ENCODE peak calls at places on chromosomes 6 and 20, in five cellular contexts. O, H, F, V and P are unnamed samples.

GRCh38 chr6:137999815-138000214 is 107.4 kb downstream of the PERP start:
- DNase-seq in O (no peak), H (no peak), F (no peak), V (no peak), P (no peak)

GRCh38 chr6:128319946-128320345 is 200.5 kb downstream of the PTPRK start:
- DNase-seq in O (no peak), H (no peak), F (no peak), V (no peak), P (no peak)

GRCh38 chr6:150345786-150346185 is 23.0 kb upstream of the IYD start:
- DNase-seq in O (no peak), H (no peak), F (no peak), V (no peak), P (no peak)

GRCh38 chr6:148538251-148539190 is 195.9 kb downstream of the SASH1 start:
- DNase-seq in O (no peak), H (no peak), F (no peak), V (no peak), P (no peak)

GRCh38 chr6:135162678-135163439 is 18.2 kb upstream of the MYB start:
- DNase-seq in O (peak; percentile 77), H (peak; percentile 86), F (no peak), V (peak; percentile 23), P (peak; percentile 89)

GRCh38 chr6:45577836-45578504 is 200.2 kb upstream of the SUPT3H start:
- DNase-seq in O (no peak), H (no peak), F (no peak), V (no peak), P (no peak)

GRCh38 chr20:23289249-23289648 is 61.3 kb upstream of the NXT1 start:
- DNase-seq in O (no peak), H (no peak), F (no peak), V (no peak), P (no peak)

GRCh38 chr6:132877003-132877402 is 62.6 kb downstream of the RPS12 start:
- DNase-seq in O (no peak), H (no peak), F (no peak), V (no peak), P (no peak)

GRCh38 chr6:151060096-151060741 is 179.5 kb upstream of the AKAP12 start:
- DNase-seq in O (no peak), H (no peak), F (no peak), V (peak; percentile 91), P (no peak)

GRCh38 chr6:85250586-85251216 is 199.2 kb upstream of the NT5E start:
- DNase-seq in O (no peak), H (no peak), F (no peak), V (peak; percentile 3), P (no peak)

GRCh38 chr6:124478906-124479305 is 483.3 kb upstream of the RNF217 start:
- DNase-seq in O (no peak), H (no peak), F (no peak), V (no peak), P (no peak)

GRCh38 chr20:38229376-38230252 is 30.9 kb downstream of the KIAA1755 start:
- DNase-seq in O (no peak), H (peak; percentile 28), F (no peak), V (peak; percentile 54), P (no peak)

GRCh38 chr6:46684771-46685170 is 2.9 kb upstream of the TDRD6 start:
- DNase-seq in O (no peak), H (no peak), F (no peak), V (no peak), P (no peak)

GRCh38 chr20:51034461-51034860 is 11.6 kb upstream of the KCNG1 start:
- DNase-seq in O (no peak), H (no peak), F (no peak), V (no peak), P (no peak)

GRCh38 chr6:17881085-17881883 is 106.2 kb downstream of the KIF13A start:
- DNase-seq in O (no peak), H (no peak), F (no peak), V (no peak), P (no peak)

GRCh38 chr6:142935553-142936517 is 9.1 kb downstream of the HIVEP2 start:
- DNase-seq in O (no peak), H (no peak), F (no peak), V (no peak), P (no peak)

GRCh38 chr6:156280131-156280530 is 497.0 kb upstream of the ARID1B start:
- DNase-seq in O (no peak), H (no peak), F (no peak), V (no peak), P (no peak)

GRCh38 chr20:38181207-38181693 is 16.2 kb upstream of the TGM2 start:
- DNase-seq in O (no peak), H (no peak), F (peak; percentile 62), V (no peak), P (no peak)

GRCh38 chr20:46802696-46803445 is 91.8 kb upstream of the EYA2 start:
- DNase-seq in O (no peak), H (no peak), F (no peak), V (no peak), P (no peak)

GRCh38 chr6:157066781-157067491 is 256.4 kb downstream of the TMEM242 start:
- DNase-seq in O (no peak), H (no peak), F (no peak), V (peak; percentile 35), P (no peak)

GRCh38 chr20:50467618-50468373 is 42.4 kb upstream of the PTPN1 start:
- DNase-seq in O (no peak), H (peak; percentile 86), F (no peak), V (peak; percentile 77), P (peak; percentile 44)

GRCh38 chr6:57305112-57305511 is 12.3 kb upstream of the PRIM2 start:
- DNase-seq in O (no peak), H (no peak), F (no peak), V (no peak), P (no peak)

GRCh38 chr6:84667252-84668213 is 96.9 kb downstream of the TBX18 start:
- DNase-seq in O (no peak), H (peak; percentile 36), F (no peak), V (no peak), P (no peak)

GRCh38 chr6:4510906-4511625 is 265.1 kb upstream of the CDYL start:
- DNase-seq in O (no peak), H (no peak), F (no peak), V (no peak), P (no peak)

GRCh38 chr6:145866449-145867401 is 52.1 kb upstream of the FBXO30 start:
- DNase-seq in O (no peak), H (no peak), F (no peak), V (no peak), P (no peak)

GRCh38 chr6:75266716-75267291 is 17.8 kb downstream of the TMEM30A start:
- DNase-seq in O (no peak), H (peak; percentile 48), F (no peak), V (peak; percentile 42), P (no peak)

DNA sequence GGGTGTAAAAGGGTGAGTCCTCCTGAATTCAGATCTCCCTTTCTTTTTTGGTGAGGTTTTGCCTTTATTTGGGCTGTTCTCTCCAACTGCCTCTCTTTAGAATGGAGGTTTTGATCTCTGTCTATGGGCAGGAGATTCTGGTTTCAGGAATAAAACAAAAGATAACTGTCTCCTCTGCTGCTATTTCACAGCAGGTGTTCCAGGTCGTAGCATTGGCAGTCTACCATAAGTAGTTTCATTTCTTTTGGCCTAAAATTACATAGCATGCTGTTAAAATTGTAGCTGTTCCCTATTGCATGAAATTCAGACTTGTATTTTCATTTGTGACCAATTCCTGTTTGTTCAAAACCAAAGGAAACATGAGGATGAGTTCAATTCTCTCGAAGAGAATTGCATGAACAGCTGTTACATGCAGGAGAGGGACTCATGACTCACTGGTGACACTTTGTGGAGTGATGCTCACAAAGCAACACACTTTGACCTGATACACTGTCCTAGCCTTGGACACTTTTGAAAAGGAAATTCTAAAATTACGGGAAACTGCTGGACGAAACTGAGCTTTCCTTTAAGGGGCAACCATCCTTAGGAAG is 76.8 kb upstream of the SIRPG start:
- DNase-seq in O (no peak), H (peak; percentile 2), F (no peak), V (peak; percentile 23), P (no peak)
- TF ChIP-seq ATF2 in O (no peak), H (no peak), F (no peak), V (no peak), P (no peak)

DNA sequence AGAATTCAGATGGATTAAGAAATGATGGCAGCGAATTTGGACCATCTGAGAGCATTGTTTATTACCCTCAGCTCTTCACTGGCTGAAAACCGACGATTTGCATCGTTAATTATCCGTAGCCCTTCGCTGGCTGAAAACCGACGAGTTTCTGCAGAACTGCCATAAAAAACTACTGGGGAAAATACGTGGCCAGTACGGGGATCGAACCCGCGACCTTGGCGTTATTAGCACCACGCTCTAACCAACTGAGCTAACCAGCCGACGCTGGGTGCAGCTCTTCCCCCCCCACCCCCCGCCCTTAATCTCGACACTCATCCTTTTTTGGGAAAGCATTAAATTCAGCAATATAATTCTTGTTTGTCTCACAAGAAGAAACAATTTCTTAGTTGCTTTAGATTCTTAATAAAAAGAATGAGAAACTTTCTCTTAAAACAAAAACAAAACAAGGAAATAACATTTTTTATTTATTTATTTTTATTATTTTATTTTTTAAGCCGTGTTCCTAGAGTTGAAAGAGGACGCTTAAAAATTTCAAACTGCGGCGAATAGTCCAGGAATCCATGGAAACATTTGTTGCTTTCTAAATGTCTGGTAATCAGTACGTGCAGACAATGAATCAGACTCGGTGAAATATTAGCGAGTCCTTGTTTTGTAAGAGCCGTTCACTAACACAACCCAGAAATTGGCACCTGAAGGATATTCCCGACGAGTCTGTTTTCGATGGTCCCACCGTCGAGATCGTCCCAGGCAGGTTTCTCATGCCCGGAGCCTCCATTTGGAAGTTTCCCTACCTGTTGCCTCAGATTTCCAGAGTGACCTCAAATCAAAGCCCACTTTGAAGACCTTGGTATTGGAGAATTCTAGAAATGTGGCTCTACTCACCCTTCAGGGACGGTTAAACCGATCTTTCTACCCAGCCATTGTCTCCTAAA is 27.8 kb downstream of the PRSS16 start:
- DNase-seq in O (no peak), H (peak; percentile 90), F (no peak), V (no peak), P (peak; percentile 72)
- TF ChIP-seq USF2 in O (no peak), H (no peak), F (no peak), V (no peak), P (no peak)

DNA sequence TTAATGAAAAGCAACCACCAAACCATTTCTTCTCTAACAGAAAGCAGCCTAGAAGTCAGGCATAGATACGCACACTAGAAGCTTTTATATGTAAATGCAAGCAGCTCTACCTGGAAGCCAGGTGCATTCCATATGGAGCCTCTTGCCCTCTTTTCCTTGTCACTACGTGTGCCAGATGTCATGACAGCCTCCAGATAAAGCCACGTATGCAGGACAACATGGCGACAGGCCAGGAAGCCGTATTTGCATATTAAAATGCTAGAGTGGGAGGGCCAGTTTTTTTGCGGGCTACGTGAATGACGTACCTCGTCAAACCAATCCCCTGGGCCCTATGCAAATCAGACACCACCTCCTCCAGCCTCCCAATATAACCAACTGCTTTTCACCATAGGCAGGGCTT is 308.1 kb upstream of the SPTLC3 start:
- DNase-seq in O (no peak), H (no peak), F (no peak), V (no peak), P (peak; percentile 19)
- TF ChIP-seq ATF3 in O (no peak), H (no peak), F (no peak), V (no peak), P (no peak)

DNA sequence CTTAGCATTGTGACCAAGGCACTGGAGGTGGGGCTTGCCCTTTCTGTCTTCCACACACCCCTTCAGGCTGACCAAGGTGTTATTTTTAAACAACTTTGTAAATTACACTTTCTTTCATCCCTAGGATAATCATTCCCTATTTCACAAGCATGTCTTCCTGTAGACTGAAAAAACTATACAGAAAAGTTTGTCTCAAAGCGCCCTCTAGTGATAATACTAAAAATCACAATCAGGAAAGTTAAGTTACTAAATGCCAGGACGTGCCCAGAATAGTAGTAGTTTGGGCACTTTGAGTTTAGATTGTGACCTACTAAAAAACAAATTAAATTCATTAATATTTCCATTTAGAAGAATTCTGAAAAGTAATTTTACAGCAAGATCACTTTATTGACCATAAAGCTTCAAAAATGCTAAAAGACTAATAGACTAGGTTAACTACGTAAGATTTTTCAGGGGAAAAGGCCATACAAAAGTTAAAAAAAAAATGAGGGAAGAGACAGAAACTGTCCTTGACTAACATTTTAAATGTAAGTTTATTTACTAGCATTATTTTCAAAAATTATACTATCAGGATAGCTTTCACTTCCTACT is 123.3 kb upstream of the DUSP22 start:
- DNase-seq in O (no peak), H (peak; percentile 49), F (no peak), V (peak; percentile 59), P (no peak)
- TF ChIP-seq ATF2 in O (no peak), H (no peak), F (no peak), V (no peak), P (no peak)